ENCODE peak calls at places on chromosomes 13 and 19, in eight cellular contexts. One of them, this sample, is unnamed.
A peak's percentile ranks its signal among the peaks of the same experiment; 100 is the strongest.

GRCh38 chr13:36192166-36192565 is 22.2 kb downstream of the SOHLH2 start:
- DNase-seq in AG09319: no peak
- DNase-seq in progenitor cell of endocrine pancreas: no peak
- DNase-seq in left ventricle myocardium inferior: no peak
- DNase-seq in uterus: no peak
- DNase-seq in colonic mucosa: no peak
- DNase-seq in cardiac fibroblast: peak; percentile 4
- DNase-seq in thoracic aorta: no peak
- DNase-seq in this sample: no peak

GRCh38 chr19:54287456-54287855 is 6.5 kb upstream of the LILRB2 start:
- DNase-seq in AG09319: peak; percentile 2
- DNase-seq in progenitor cell of endocrine pancreas: no peak
- DNase-seq in left ventricle myocardium inferior: no peak
- DNase-seq in uterus: no peak
- DNase-seq in colonic mucosa: no peak
- DNase-seq in cardiac fibroblast: no peak
- DNase-seq in thoracic aorta: no peak
- DNase-seq in this sample: peak; percentile 11

GRCh38 chr13:40060318-40061007 is 405.0 kb downstream of the COG6 start:
- DNase-seq in AG09319: no peak
- DNase-seq in progenitor cell of endocrine pancreas: no peak
- DNase-seq in left ventricle myocardium inferior: peak; percentile 46
- DNase-seq in uterus: peak; percentile 82
- DNase-seq in colonic mucosa: no peak
- DNase-seq in cardiac fibroblast: peak; percentile 86
- DNase-seq in thoracic aorta: peak; percentile 24
- DNase-seq in this sample: peak; percentile 93

GRCh38 chr13:113528101-113528797 is 37.7 kb upstream of the DCUN1D2 start:
- DNase-seq in AG09319: no peak
- DNase-seq in progenitor cell of endocrine pancreas: no peak
- DNase-seq in left ventricle myocardium inferior: no peak
- DNase-seq in uterus: no peak
- DNase-seq in colonic mucosa: no peak
- DNase-seq in cardiac fibroblast: no peak
- DNase-seq in thoracic aorta: no peak
- DNase-seq in this sample: no peak

GRCh38 chr13:51885651-51886050 is 23.9 kb downstream of the CCDC70 start:
- DNase-seq in AG09319: no peak
- DNase-seq in progenitor cell of endocrine pancreas: no peak
- DNase-seq in left ventricle myocardium inferior: no peak
- DNase-seq in uterus: no peak
- DNase-seq in colonic mucosa: peak; percentile 2
- DNase-seq in cardiac fibroblast: no peak
- DNase-seq in thoracic aorta: no peak
- DNase-seq in this sample: no peak

GRCh38 chr13:109700176-109700575 is 86.2 kb downstream of the IRS2 start:
- DNase-seq in AG09319: peak; percentile 15
- DNase-seq in progenitor cell of endocrine pancreas: no peak
- DNase-seq in left ventricle myocardium inferior: peak; percentile 83
- DNase-seq in uterus: no peak
- DNase-seq in colonic mucosa: peak; percentile 96
- DNase-seq in cardiac fibroblast: peak; percentile 94
- DNase-seq in thoracic aorta: no peak
- DNase-seq in this sample: peak; percentile 94

GRCh38 chr13:24127116-24127631 is 33.3 kb upstream of the SPATA13 start:
- DNase-seq in AG09319: no peak
- DNase-seq in progenitor cell of endocrine pancreas: no peak
- DNase-seq in left ventricle myocardium inferior: no peak
- DNase-seq in uterus: no peak
- DNase-seq in colonic mucosa: peak; percentile 82
- DNase-seq in cardiac fibroblast: no peak
- DNase-seq in thoracic aorta: no peak
- DNase-seq in this sample: peak; percentile 74

GRCh38 chr13:24943136-24943535 is 152.8 kb upstream of the PABPC3 start:
- DNase-seq in AG09319: no peak
- DNase-seq in progenitor cell of endocrine pancreas: no peak
- DNase-seq in left ventricle myocardium inferior: no peak
- DNase-seq in uterus: no peak
- DNase-seq in colonic mucosa: no peak
- DNase-seq in cardiac fibroblast: no peak
- DNase-seq in thoracic aorta: no peak
- DNase-seq in this sample: no peak

GRCh38 chr13:113369881-113370280 is 6.0 kb upstream of the GRTP1 start:
- DNase-seq in AG09319: no peak
- DNase-seq in progenitor cell of endocrine pancreas: peak; percentile 2
- DNase-seq in left ventricle myocardium inferior: no peak
- DNase-seq in uterus: no peak
- DNase-seq in colonic mucosa: no peak
- DNase-seq in cardiac fibroblast: no peak
- DNase-seq in thoracic aorta: no peak
- DNase-seq in this sample: no peak

GRCh38 chr19:38665950-38666661 is 18.7 kb downstream of the ACTN4 start:
- DNase-seq in AG09319: no peak
- DNase-seq in progenitor cell of endocrine pancreas: no peak
- DNase-seq in left ventricle myocardium inferior: peak; percentile 73
- DNase-seq in uterus: peak; percentile 79
- DNase-seq in colonic mucosa: no peak
- DNase-seq in cardiac fibroblast: peak; percentile 89
- DNase-seq in thoracic aorta: no peak
- DNase-seq in this sample: no peak

GRCh38 chr13:72849571-72849970 is 67.6 kb downstream of the PIBF1 start:
- DNase-seq in AG09319: no peak
- DNase-seq in progenitor cell of endocrine pancreas: no peak
- DNase-seq in left ventricle myocardium inferior: no peak
- DNase-seq in uterus: no peak
- DNase-seq in colonic mucosa: no peak
- DNase-seq in cardiac fibroblast: peak; percentile 23
- DNase-seq in thoracic aorta: no peak
- DNase-seq in this sample: peak; percentile 37

GRCh38 chr19:51366999-51367564 is 894 bp upstream of the ETFB start:
- DNase-seq in AG09319: no peak
- DNase-seq in progenitor cell of endocrine pancreas: peak; percentile 27
- DNase-seq in left ventricle myocardium inferior: peak; percentile 41
- DNase-seq in uterus: no peak
- DNase-seq in colonic mucosa: no peak
- DNase-seq in cardiac fibroblast: no peak
- DNase-seq in thoracic aorta: no peak
- DNase-seq in this sample: peak; percentile 39

GRCh38 chr19:50833117-50833801 is at the start of gene KLK15:
- DNase-seq in AG09319: no peak
- DNase-seq in progenitor cell of endocrine pancreas: no peak
- DNase-seq in left ventricle myocardium inferior: no peak
- DNase-seq in uterus: no peak
- DNase-seq in colonic mucosa: no peak
- DNase-seq in cardiac fibroblast: no peak
- DNase-seq in thoracic aorta: no peak
- DNase-seq in this sample: no peak

GRCh38 chr19:55693336-55693974 is 18.4 kb downstream of the EPN1 start:
- DNase-seq in AG09319: no peak
- DNase-seq in progenitor cell of endocrine pancreas: no peak
- DNase-seq in left ventricle myocardium inferior: peak; percentile 9
- DNase-seq in uterus: no peak
- DNase-seq in colonic mucosa: no peak
- DNase-seq in cardiac fibroblast: no peak
- DNase-seq in thoracic aorta: no peak
- DNase-seq in this sample: no peak
- TF ChIP-seq CTCF in AG09319: no peak
- TF ChIP-seq CTCF in progenitor cell of endocrine pancreas: no peak
- TF ChIP-seq CTCF in left ventricle myocardium inferior: no peak
- TF ChIP-seq CTCF in uterus: no peak
- TF ChIP-seq CTCF in colonic mucosa: no peak
- TF ChIP-seq CTCF in cardiac fibroblast: no peak
- TF ChIP-seq CTCF in thoracic aorta: no peak
- TF ChIP-seq CTCF in this sample: no peak

GRCh38 chr19:49056101-49056901 is 1.2 kb downstream of the CGB7 start:
- DNase-seq in AG09319: no peak
- DNase-seq in progenitor cell of endocrine pancreas: peak; percentile 51
- DNase-seq in left ventricle myocardium inferior: peak; percentile 55
- DNase-seq in uterus: peak; percentile 56
- DNase-seq in colonic mucosa: peak; percentile 72
- DNase-seq in cardiac fibroblast: peak; percentile 49
- DNase-seq in thoracic aorta: no peak
- DNase-seq in this sample: peak; percentile 37
- TF ChIP-seq CTCF in AG09319: peak; percentile 19
- TF ChIP-seq CTCF in progenitor cell of endocrine pancreas: peak; percentile 39
- TF ChIP-seq CTCF in left ventricle myocardium inferior: peak; percentile 56
- TF ChIP-seq CTCF in uterus: peak; percentile 42
- TF ChIP-seq CTCF in colonic mucosa: no peak
- TF ChIP-seq CTCF in cardiac fibroblast: peak; percentile 19
- TF ChIP-seq CTCF in thoracic aorta: peak; percentile 28
- TF ChIP-seq CTCF in this sample: peak; percentile 41

GRCh38 chr19:42198676-42199439 is 18.6 kb downstream of the DEDD2 start:
- DNase-seq in AG09319: no peak
- DNase-seq in progenitor cell of endocrine pancreas: no peak
- DNase-seq in left ventricle myocardium inferior: no peak
- DNase-seq in uterus: no peak
- DNase-seq in colonic mucosa: peak; percentile 47
- DNase-seq in cardiac fibroblast: no peak
- DNase-seq in thoracic aorta: no peak
- DNase-seq in this sample: no peak
- TF ChIP-seq CTCF in AG09319: no peak
- TF ChIP-seq CTCF in progenitor cell of endocrine pancreas: no peak
- TF ChIP-seq CTCF in left ventricle myocardium inferior: no peak
- TF ChIP-seq CTCF in uterus: no peak
- TF ChIP-seq CTCF in colonic mucosa: no peak
- TF ChIP-seq CTCF in cardiac fibroblast: no peak
- TF ChIP-seq CTCF in thoracic aorta: no peak
- TF ChIP-seq CTCF in this sample: no peak

GRCh38 chr19:15075801-15076200 is 6.2 kb upstream of the OR1I1 start:
- DNase-seq in AG09319: no peak
- DNase-seq in progenitor cell of endocrine pancreas: no peak
- DNase-seq in left ventricle myocardium inferior: no peak
- DNase-seq in uterus: no peak
- DNase-seq in colonic mucosa: no peak
- DNase-seq in cardiac fibroblast: no peak
- DNase-seq in thoracic aorta: no peak
- DNase-seq in this sample: no peak

GRCh38 chr19:15074371-15074770 is 7.6 kb upstream of the OR1I1 start:
- DNase-seq in AG09319: no peak
- DNase-seq in progenitor cell of endocrine pancreas: no peak
- DNase-seq in left ventricle myocardium inferior: no peak
- DNase-seq in uterus: no peak
- DNase-seq in colonic mucosa: no peak
- DNase-seq in cardiac fibroblast: no peak
- DNase-seq in thoracic aorta: no peak
- DNase-seq in this sample: no peak

GRCh38 chr19:15072930-15073647 is 8.9 kb upstream of the OR1I1 start:
- DNase-seq in AG09319: no peak
- DNase-seq in progenitor cell of endocrine pancreas: no peak
- DNase-seq in left ventricle myocardium inferior: no peak
- DNase-seq in uterus: no peak
- DNase-seq in colonic mucosa: no peak
- DNase-seq in cardiac fibroblast: no peak
- DNase-seq in thoracic aorta: no peak
- DNase-seq in this sample: no peak
- TF ChIP-seq CTCF in AG09319: no peak
- TF ChIP-seq CTCF in progenitor cell of endocrine pancreas: no peak
- TF ChIP-seq CTCF in left ventricle myocardium inferior: no peak
- TF ChIP-seq CTCF in uterus: no peak
- TF ChIP-seq CTCF in colonic mucosa: no peak
- TF ChIP-seq CTCF in cardiac fibroblast: no peak
- TF ChIP-seq CTCF in thoracic aorta: no peak
- TF ChIP-seq CTCF in this sample: no peak

DNA sequence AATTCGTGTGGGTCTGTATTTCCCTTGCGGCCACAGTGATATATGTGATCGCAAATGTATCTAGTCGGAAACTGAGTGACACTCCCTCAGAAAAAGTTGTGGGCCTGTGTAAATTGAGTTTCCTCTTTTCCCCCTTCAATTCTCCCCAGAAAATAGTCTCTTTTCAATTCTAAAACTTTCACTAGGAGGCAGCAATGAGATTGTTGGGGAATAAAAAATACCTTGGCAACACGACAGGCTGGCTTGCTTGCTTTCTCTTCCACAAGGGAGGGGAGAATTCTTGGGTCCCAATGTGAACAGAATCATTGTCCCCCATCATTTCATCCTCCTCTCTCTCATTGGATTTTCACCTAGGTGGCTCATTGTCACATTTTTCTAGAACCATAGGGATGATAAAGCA is 3.7 kb upstream of the SOX21 start:
- DNase-seq in AG09319: no peak
- DNase-seq in progenitor cell of endocrine pancreas: no peak
- DNase-seq in left ventricle myocardium inferior: no peak
- DNase-seq in uterus: no peak
- DNase-seq in colonic mucosa: no peak
- DNase-seq in cardiac fibroblast: peak; percentile 19
- DNase-seq in thoracic aorta: no peak
- DNase-seq in this sample: peak; percentile 28
- TF ChIP-seq CTCF in AG09319: peak; percentile 3
- TF ChIP-seq CTCF in progenitor cell of endocrine pancreas: peak; percentile 42
- TF ChIP-seq CTCF in left ventricle myocardium inferior: no peak
- TF ChIP-seq CTCF in uterus: no peak
- TF ChIP-seq CTCF in colonic mucosa: no peak
- TF ChIP-seq CTCF in cardiac fibroblast: peak; percentile 28
- TF ChIP-seq CTCF in thoracic aorta: no peak
- TF ChIP-seq CTCF in this sample: peak; percentile 43

This sample was measured in choroid plexus epithelial cell.